ENCODE peak calls at places on chromosomes 2 and 18, in five cellular contexts. One of them, this sample, is unnamed.

GRCh38 chr2:128439231-128440086 is 120.8 kb upstream of the HS6ST1 start:
- DNase-seq in heart right ventricle: no peak
- DNase-seq in fibroblast of lung: no peak
- DNase-seq in IMR-90: no peak
- DNase-seq in tibial nerve: no peak
- DNase-seq in this sample: no peak

GRCh38 chr2:234606906-234607305 is 110.0 kb upstream of the ARL4C start:
- DNase-seq in IMR-90: peak; percentile 5
- DNase-seq in fibroblast of lung: peak; percentile 65
- DNase-seq in tibial nerve: no peak
- DNase-seq in heart right ventricle: no peak
- DNase-seq in this sample: no peak

GRCh38 chr2:1707771-1708351 is 36.5 kb downstream of the PXDN start:
- DNase-seq in tibial nerve: no peak
- DNase-seq in fibroblast of lung: peak; percentile 94
- DNase-seq in heart right ventricle: peak; percentile 79
- DNase-seq in IMR-90: peak; percentile 90
- DNase-seq in this sample: no peak

GRCh38 chr2:85797959-85798358 is 44.2 kb downstream of the ATOH8 start:
- DNase-seq in heart right ventricle: no peak
- DNase-seq in IMR-90: peak; percentile 49
- DNase-seq in fibroblast of lung: no peak
- DNase-seq in tibial nerve: no peak
- DNase-seq in this sample: peak; percentile 11

GRCh38 chr18:48943736-48944527 is 6.8 kb downstream of the SMAD7 start:
- DNase-seq in fibroblast of lung: no peak
- DNase-seq in tibial nerve: no peak
- DNase-seq in heart right ventricle: no peak
- DNase-seq in IMR-90: no peak
- DNase-seq in this sample: no peak

GRCh38 chr2:43129676-43130547 is 96.5 kb downstream of the ZFP36L2 start:
- DNase-seq in fibroblast of lung: peak; percentile 61
- DNase-seq in tibial nerve: no peak
- DNase-seq in IMR-90: peak; percentile 43
- DNase-seq in heart right ventricle: peak; percentile 51
- DNase-seq in this sample: peak; percentile 67

GRCh38 chr2:95215018-95215612 is 7.8 kb downstream of the ZNF892 start:
- DNase-seq in IMR-90: no peak
- DNase-seq in fibroblast of lung: no peak
- DNase-seq in tibial nerve: no peak
- DNase-seq in heart right ventricle: no peak
- DNase-seq in this sample: no peak

GRCh38 chr2:241958818-241959545 is 89.5 kb downstream of the RTP5 start:
- DNase-seq in IMR-90: no peak
- DNase-seq in heart right ventricle: no peak
- DNase-seq in fibroblast of lung: no peak
- DNase-seq in tibial nerve: no peak
- DNase-seq in this sample: no peak

GRCh38 chr2:178700922-178701342 is 106.3 kb downstream of the TTN start:
- DNase-seq in tibial nerve: no peak
- DNase-seq in IMR-90: peak; percentile 35
- DNase-seq in heart right ventricle: no peak
- DNase-seq in fibroblast of lung: peak; percentile 14
- DNase-seq in this sample: no peak

GRCh38 chr2:111025288-111025687 is 95.4 kb upstream of the BCL2L11 start:
- DNase-seq in heart right ventricle: no peak
- DNase-seq in fibroblast of lung: no peak
- DNase-seq in IMR-90: no peak
- DNase-seq in tibial nerve: no peak
- DNase-seq in this sample: no peak

GRCh38 chr2:233387667-233388528 is 33.6 kb downstream of the DGKD start:
- DNase-seq in heart right ventricle: peak; percentile 90
- DNase-seq in fibroblast of lung: peak; percentile 94
- DNase-seq in IMR-90: peak; percentile 96
- DNase-seq in tibial nerve: peak; percentile 82
- DNase-seq in this sample: peak; percentile 84

GRCh38 chr18:69900941-69901340 is 46.7 kb downstream of the CD226 start:
- DNase-seq in IMR-90: no peak
- DNase-seq in heart right ventricle: no peak
- DNase-seq in tibial nerve: no peak
- DNase-seq in fibroblast of lung: no peak
- DNase-seq in this sample: no peak

GRCh38 chr2:74553892-74554820 is at the start of the genes DOK1 and LOXL3:
- DNase-seq in tibial nerve: peak; percentile 73
- DNase-seq in heart right ventricle: peak; percentile 91
- DNase-seq in IMR-90: peak; percentile 88
- DNase-seq in fibroblast of lung: peak; percentile 91
- DNase-seq in this sample: peak; percentile 86

GRCh38 chr2:142878061-142878741 is 737 bp downstream of the KYNU start:
- DNase-seq in fibroblast of lung: no peak
- DNase-seq in IMR-90: no peak
- DNase-seq in tibial nerve: no peak
- DNase-seq in heart right ventricle: no peak
- DNase-seq in this sample: no peak

GRCh38 chr2:142879191-142879590 is 1.7 kb downstream of the KYNU start:
- DNase-seq in heart right ventricle: no peak
- DNase-seq in IMR-90: no peak
- DNase-seq in fibroblast of lung: no peak
- DNase-seq in tibial nerve: no peak
- DNase-seq in this sample: no peak

GRCh38 chr2:142876423-142876822 is 1.0 kb upstream of the KYNU start:
- DNase-seq in tibial nerve: no peak
- DNase-seq in fibroblast of lung: no peak
- DNase-seq in heart right ventricle: no peak
- DNase-seq in IMR-90: peak; percentile 34
- DNase-seq in this sample: no peak

GRCh38 chr2:142875642-142876041 is 1.8 kb upstream of the KYNU start:
- DNase-seq in tibial nerve: no peak
- DNase-seq in IMR-90: peak; percentile 41
- DNase-seq in heart right ventricle: no peak
- DNase-seq in fibroblast of lung: peak; percentile 60
- DNase-seq in this sample: no peak

GRCh38 chr2:142877265-142877756 is at the start of gene KYNU:
- DNase-seq in fibroblast of lung: no peak
- DNase-seq in heart right ventricle: no peak
- DNase-seq in IMR-90: peak; percentile 33
- DNase-seq in tibial nerve: no peak
- DNase-seq in this sample: no peak
- H3K4me1 ChIP-seq in fibroblast of lung: peaks cover 6% of the 10 kb centered on the region
- H3K4me1 ChIP-seq in heart right ventricle: peaks cover 38% of the 10 kb centered on the region
- H3K4me1 ChIP-seq in IMR-90: peaks cover 6% of the 10 kb centered on the region
- H3K4me1 ChIP-seq in tibial nerve: no peaks in the 10 kb centered on the region
- H3K4me1 ChIP-seq in this sample: peaks cover 15% of the 10 kb centered on the region

DNA sequence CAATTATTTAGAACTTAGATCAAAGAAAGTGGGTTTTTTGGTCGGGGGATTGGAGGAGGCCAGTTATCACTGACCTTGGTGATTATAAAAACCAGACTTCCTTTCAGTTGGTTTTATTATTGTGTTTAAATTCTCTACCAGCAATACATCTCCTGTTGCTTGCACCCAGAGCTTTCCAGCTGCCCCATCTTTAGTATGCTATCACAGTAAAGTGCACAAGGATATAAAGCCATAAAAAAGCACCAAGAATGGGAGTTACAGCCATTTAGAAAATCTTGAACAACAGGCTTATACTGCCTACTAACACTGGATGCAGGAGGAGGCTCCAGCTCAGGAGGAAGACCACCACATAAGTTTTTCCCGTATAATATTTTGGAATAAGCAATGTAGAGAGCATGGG is 148.7 kb upstream of the OSR1 start:
- DNase-seq in IMR-90: no peak
- DNase-seq in tibial nerve: no peak
- DNase-seq in fibroblast of lung: no peak
- DNase-seq in heart right ventricle: no peak
- DNase-seq in this sample: no peak
- TF ChIP-seq CTCF in IMR-90: no peak
- TF ChIP-seq CTCF in tibial nerve: no peak
- TF ChIP-seq CTCF in fibroblast of lung: no peak
- TF ChIP-seq CTCF in heart right ventricle: no peak
- TF ChIP-seq CTCF in this sample: no peak

GRCh38 chr2:149928026-149928425 is 340.5 kb upstream of the MMADHC start:
- DNase-seq in IMR-90: no peak
- DNase-seq in tibial nerve: no peak
- DNase-seq in fibroblast of lung: no peak
- DNase-seq in heart right ventricle: no peak
- DNase-seq in this sample: no peak

GRCh38 chr2:149926149-149926548 is 338.6 kb upstream of the MMADHC start:
- DNase-seq in IMR-90: no peak
- DNase-seq in fibroblast of lung: no peak
- DNase-seq in heart right ventricle: no peak
- DNase-seq in tibial nerve: no peak
- DNase-seq in this sample: no peak

DNA sequence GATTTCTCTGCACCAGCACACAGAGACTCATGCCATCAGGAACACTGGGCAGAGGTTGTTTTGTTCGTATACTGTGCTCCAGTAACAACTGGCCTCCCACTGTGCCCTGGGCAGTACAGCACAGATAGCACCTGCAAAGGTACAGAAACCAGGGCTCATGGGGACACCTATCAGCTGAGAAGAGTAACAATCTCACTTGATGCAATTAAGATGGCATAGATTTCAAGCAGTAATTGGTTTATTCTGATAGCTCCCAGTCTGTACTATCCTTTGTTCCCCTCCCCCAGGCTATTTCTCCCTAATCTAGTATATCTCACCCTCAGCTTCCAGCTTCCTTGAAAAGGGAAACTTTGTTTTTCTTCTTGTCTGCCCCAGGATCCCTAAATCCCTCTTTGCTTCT is 343.9 kb upstream of the MMADHC start:
- DNase-seq in IMR-90: no peak
- DNase-seq in heart right ventricle: no peak
- DNase-seq in fibroblast of lung: no peak
- DNase-seq in tibial nerve: no peak
- DNase-seq in this sample: no peak
- H3K27ac ChIP-seq in IMR-90: no peak overlapping the region
- H3K27ac ChIP-seq in heart right ventricle: no peak overlapping the region
- H3K27ac ChIP-seq in fibroblast of lung: no peak overlapping the region
- H3K27ac ChIP-seq in tibial nerve: no peak overlapping the region
- H3K27ac ChIP-seq in this sample: no peak overlapping the region

GRCh38 chr18:62784966-62785413 is 69.6 kb downstream of the PHLPP1 start:
- DNase-seq in tibial nerve: no peak
- DNase-seq in IMR-90: peak; percentile 84
- DNase-seq in fibroblast of lung: peak; percentile 80
- DNase-seq in heart right ventricle: no peak
- DNase-seq in this sample: no peak

GRCh38 chr18:62788891-62789290 is 73.5 kb downstream of the PHLPP1 start:
- DNase-seq in IMR-90: no peak
- DNase-seq in heart right ventricle: no peak
- DNase-seq in tibial nerve: no peak
- DNase-seq in fibroblast of lung: peak; percentile 60
- DNase-seq in this sample: no peak

GRCh38 chr18:62786689-62787088 is 71.3 kb downstream of the PHLPP1 start:
- DNase-seq in tibial nerve: no peak
- DNase-seq in heart right ventricle: no peak
- DNase-seq in IMR-90: no peak
- DNase-seq in fibroblast of lung: no peak
- DNase-seq in this sample: no peak

GRCh38 chr18:62790836-62791772 is 75.8 kb downstream of the PHLPP1 start:
- DNase-seq in IMR-90: peak; percentile 75
- DNase-seq in tibial nerve: no peak
- DNase-seq in heart right ventricle: no peak
- DNase-seq in fibroblast of lung: peak; percentile 76
- DNase-seq in this sample: no peak

DNA sequence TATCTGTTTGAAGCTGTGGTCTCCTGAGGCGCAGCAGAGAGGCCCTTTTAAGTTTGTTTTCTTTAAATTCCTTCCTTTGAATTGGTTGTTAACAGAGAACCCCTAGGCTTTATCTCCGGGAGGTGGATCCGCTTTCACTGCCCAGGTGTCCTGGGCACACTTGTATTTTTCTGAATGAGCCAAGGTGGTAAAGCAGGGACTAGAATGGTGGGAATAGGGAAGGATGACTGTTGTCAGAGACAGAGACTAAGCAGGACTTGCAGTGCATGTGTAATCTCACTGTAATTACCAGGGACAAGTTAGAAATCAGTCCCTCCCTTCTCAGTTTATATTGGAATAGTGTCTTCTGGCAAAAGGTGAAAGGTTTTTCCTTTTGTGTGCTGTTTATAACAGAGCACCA is 72.8 kb downstream of the PHLPP1 start:
- DNase-seq in fibroblast of lung: no peak
- DNase-seq in IMR-90: no peak
- DNase-seq in heart right ventricle: no peak
- DNase-seq in tibial nerve: no peak
- DNase-seq in this sample: no peak
- H3K4me1 ChIP-seq in fibroblast of lung: peaks cover 5% of the 10 kb centered on the region
- H3K4me1 ChIP-seq in IMR-90: peaks cover 5% of the 10 kb centered on the region
- H3K4me1 ChIP-seq in heart right ventricle: peaks cover 34% of the 10 kb centered on the region
- H3K4me1 ChIP-seq in tibial nerve: no peaks in the 10 kb centered on the region
- H3K4me1 ChIP-seq in this sample: peaks cover 21% of the 10 kb centered on the region

GRCh38 chr18:2572892-2573291 is 1.5 kb downstream of the NDC80 start:
- DNase-seq in heart right ventricle: no peak
- DNase-seq in IMR-90: no peak
- DNase-seq in tibial nerve: no peak
- DNase-seq in fibroblast of lung: no peak
- DNase-seq in this sample: no peak

GRCh38 chr18:2572144-2572682 is 856 bp downstream of the NDC80 start:
- DNase-seq in fibroblast of lung: no peak
- DNase-seq in tibial nerve: no peak
- DNase-seq in IMR-90: no peak
- DNase-seq in heart right ventricle: no peak
- DNase-seq in this sample: no peak

GRCh38 chr18:2569338-2570207 is 1.7 kb downstream of the METTL4 start:
- DNase-seq in heart right ventricle: no peak
- DNase-seq in IMR-90: no peak
- DNase-seq in tibial nerve: no peak
- DNase-seq in fibroblast of lung: no peak
- DNase-seq in this sample: no peak

GRCh38 chr18:2571200-2572143 is at the start of the genes METTL4 and NDC80:
- DNase-seq in IMR-90: peak; percentile 86
- DNase-seq in heart right ventricle: peak; percentile 85
- DNase-seq in fibroblast of lung: peak; percentile 87
- DNase-seq in tibial nerve: peak; percentile 57
- DNase-seq in this sample: peak; percentile 80

DNA sequence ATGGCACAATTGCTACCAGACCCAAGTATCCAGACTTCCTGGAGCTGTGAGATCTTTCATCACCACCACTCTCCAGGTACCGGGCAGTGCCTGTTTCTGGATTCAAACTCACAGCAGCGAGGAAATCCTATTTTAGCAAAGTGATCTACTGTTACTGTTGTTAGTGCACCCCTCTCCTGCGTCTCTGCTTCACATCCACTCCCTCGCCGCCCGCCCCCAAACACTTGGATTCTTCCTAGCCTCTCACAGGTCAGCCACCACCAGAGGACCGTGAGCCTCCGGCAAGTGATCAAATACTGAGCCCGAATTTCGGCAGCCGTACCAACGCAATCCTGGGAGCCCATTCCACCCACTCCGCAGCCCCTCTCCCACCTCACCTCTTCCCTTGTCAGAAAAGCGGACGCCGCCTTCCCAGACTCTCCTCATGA is 519 bp downstream of the METTL4 start:
- DNase-seq in heart right ventricle: peak; percentile 69
- DNase-seq in IMR-90: peak; percentile 64
- DNase-seq in fibroblast of lung: peak; percentile 76
- DNase-seq in tibial nerve: peak; percentile 48
- DNase-seq in this sample: peak; percentile 68
- TF ChIP-seq CTCF in heart right ventricle: no peak
- TF ChIP-seq CTCF in IMR-90: no peak
- TF ChIP-seq CTCF in fibroblast of lung: peak; percentile 13
- TF ChIP-seq CTCF in tibial nerve: no peak
- TF ChIP-seq CTCF in this sample: peak; percentile 44

This sample was measured in body of pancreas.